ENCODE peak calls at places on chromosomes 13 and 19, in seven cellular contexts. I is fibroblast of mammary gland, C is Calu3, N is glutamatergic neuron, H is GM13977, K is choroid plexus epithelial cell, S is A549. W is an unnamed sample.

GRCh38 chr13:76854894-76855293 is 31.3 kb downstream of the KCTD12 start:
- DNase-seq in I (no peak), S (no peak), H (no peak), C (no peak), K (peak), N (no peak), W (no peak)

GRCh38 chr13:32178763-32179162 is 136.4 kb downstream of the ZAR1L start:
- DNase-seq in I (no peak), C (no peak), S (no peak), H (no peak), N (no peak), K (no peak), W (no peak)

GRCh38 chr13:31485651-31486051 is 253.7 kb upstream of the RXFP2 start:
- DNase-seq in S (no peak), N (no peak), K (peak), H (no peak), C (no peak), I (peak), W (no peak)

GRCh38 chr19:52155596-52156359 is 15.6 kb downstream of the ZNF836 start:
- DNase-seq in I (no peak), K (no peak), N (no peak), S (no peak), H (no peak), C (no peak), W (no peak)

GRCh38 chr13:35994131-35994966 is 136.8 kb downstream of the DCLK1 start:
- DNase-seq in N (no peak), K (peak), S (no peak), C (no peak), I (peak), H (no peak), W (no peak)

GRCh38 chr13:111485491-111486250 is 165.2 kb downstream of the TEX29 start:
- DNase-seq in N (no peak), S (no peak), I (no peak), H (no peak), C (no peak), K (no peak), W (peak)

GRCh38 chr19:5225486-5226345 is 114.9 kb downstream of the PTPRS start:
- DNase-seq in H (no peak), N (peak), I (no peak), C (peak), S (no peak), K (peak), W (no peak)

GRCh38 chr13:75481176-75482069 is 546 bp downstream of the TBC1D4 start:
- DNase-seq in K (no peak), I (no peak), C (peak), N (peak), S (peak), H (peak), W (peak)

GRCh38 chr13:69623973-69624372 is 483.7 kb upstream of the ATXN8OS start:
- DNase-seq in I (no peak), N (no peak), S (no peak), H (no peak), K (no peak), C (no peak), W (no peak)
- TF ChIP-seq CTCF in I (no peak), N (no peak), S (no peak), H (no peak), K (no peak), C (no peak), W (no peak)

DNA sequence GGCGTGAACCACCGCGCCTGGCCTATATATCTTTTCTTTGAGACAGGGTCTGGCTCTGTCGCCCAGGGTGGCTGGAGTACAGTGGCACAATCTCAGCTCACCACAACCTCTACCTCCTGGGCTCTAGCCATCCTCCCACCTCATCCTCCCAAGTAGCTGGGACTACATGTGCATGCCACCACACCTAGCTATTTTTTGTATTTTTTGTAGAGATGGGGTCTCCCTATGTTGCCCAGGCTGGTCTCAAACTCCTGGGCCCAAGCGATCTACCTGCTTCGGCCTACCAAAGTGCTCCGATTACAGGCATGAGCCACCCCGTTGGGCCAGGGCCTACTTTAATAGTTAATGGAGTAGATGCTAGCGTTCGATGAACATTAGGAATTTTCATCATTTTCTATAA is 3.4 kb downstream of the TNPO2 start:
- DNase-seq in K (no peak), H (no peak), C (no peak), I (no peak), N (no peak), S (no peak), W (no peak)
- TF ChIP-seq CTCF in K (no peak), H (no peak), C (no peak), I (no peak), N (no peak), S (no peak), W (no peak)

GRCh38 chr19:15453091-15453498 is 3.3 kb upstream of the WIZ start:
- DNase-seq in C (no peak), N (no peak), I (no peak), H (no peak), K (no peak), S (no peak), W (no peak)
- TF ChIP-seq CTCF in C (no peak), N (no peak), I (no peak), H (no peak), K (peak), S (no peak), W (peak)

DNA sequence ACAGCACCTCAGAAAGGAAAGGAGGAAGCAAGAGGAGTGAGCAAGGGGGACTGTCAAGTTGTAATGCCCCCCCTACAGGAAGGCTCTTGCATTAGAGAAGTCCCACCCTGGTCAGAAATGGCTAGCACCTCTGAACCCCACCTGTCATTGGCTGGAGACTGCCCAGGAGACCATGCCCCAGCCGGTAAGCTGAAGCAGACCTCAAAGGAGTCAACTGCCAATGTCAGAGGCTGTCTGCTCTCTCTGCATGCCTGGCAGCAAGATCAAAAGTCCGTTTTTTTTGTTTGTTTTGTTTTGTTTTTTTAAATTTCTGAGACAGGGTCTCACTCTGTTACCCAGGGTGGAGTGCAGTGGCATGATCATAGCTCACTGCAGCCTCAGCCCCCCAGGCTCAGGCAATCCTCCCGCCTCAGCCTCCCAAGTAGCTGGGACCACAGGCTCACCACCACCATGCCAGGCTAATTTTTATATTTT is 8.1 kb upstream of the BCL3 start:
- DNase-seq in C (no peak), H (no peak), S (peak), K (no peak), I (no peak), N (no peak), W (no peak)
- TF ChIP-seq CTCF in C (no peak), H (peak), S (no peak), K (peak), I (peak), N (no peak), W (no peak)

DNA sequence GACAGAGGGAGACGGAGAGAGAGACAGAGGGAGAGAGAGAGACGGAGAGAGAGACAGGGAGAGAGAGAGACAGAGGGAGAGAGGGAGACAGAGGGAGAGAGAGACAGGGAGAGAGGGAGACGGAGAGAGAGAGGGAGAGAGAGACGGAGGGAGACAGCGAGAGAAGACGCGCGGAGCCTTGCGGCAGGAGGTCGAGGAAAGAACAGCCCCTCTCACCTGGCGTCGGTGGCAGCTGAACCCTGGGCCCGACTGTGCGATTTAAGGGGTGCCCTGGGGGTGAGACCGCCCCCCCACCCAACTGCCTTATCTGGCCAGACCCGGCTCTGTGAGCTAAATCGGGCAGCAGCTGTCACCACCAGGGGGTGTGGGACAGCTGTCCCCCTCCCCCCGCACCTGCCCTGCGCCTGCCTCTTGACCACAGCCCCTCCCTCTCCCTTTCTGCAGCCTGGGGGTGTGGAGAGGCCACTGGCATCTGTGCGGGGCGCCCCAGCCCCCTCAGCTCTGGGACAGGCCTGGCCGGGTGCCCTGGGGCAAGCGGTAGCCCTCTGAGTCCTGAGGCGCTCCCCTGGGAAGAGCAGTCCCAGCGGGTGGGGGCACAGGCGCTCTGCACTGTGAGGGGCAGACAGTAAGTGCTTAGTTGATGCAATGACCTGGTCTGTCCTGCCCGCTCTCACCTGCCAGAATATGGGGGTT is 10.8 kb downstream of the JOSD2 start:
- DNase-seq in I (no peak), K (no peak), N (peak), H (peak), S (peak), C (peak), W (no peak)
- TF ChIP-seq CTCF in I (no peak), K (peak), N (no peak), H (peak), S (peak), C (peak), W (peak)

DNA sequence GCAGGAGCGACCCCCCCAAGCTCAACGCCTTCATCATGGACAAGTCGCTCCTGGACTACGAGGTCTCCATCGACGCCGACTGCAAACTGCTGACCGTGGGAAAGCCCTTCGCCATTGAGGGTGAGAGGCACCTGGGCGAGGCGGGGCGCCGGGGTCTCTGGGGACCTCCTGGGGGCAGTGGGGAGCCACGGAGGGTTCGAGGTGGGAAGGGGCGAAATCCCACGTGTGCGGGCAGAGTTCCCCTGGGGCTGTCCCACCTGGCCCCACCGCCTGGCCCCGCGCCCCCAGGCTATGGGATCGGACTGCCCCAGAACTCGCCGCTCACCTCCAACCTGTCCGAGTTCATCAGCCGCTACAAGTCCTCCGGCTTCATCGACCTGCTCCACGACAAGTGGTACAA is 7.6 kb downstream of the GRIN3B start:
- DNase-seq in K (no peak), I (no peak), C (no peak), S (no peak), H (no peak), N (peak), W (no peak)
- TF ChIP-seq CTCF in K (no peak), I (no peak), C (no peak), S (no peak), H (no peak), N (no peak), W (no peak)

GRCh38 chr19:45133661-45134060 is 27.1 kb downstream of the NKPD1 start:
- DNase-seq in S (no peak), K (no peak), C (no peak), N (no peak), I (no peak), H (no peak), W (no peak)

GRCh38 chr19:45130236-45130635 is 30.5 kb downstream of the NKPD1 start:
- DNase-seq in N (no peak), H (no peak), I (no peak), C (no peak), K (no peak), S (no peak), W (no peak)

GRCh38 chr19:45128109-45128508 is 32.7 kb downstream of the NKPD1 start:
- DNase-seq in K (no peak), I (no peak), S (no peak), C (no peak), N (no peak), H (no peak), W (no peak)

GRCh38 chr19:45128806-45129205 is 32.0 kb downstream of the NKPD1 start:
- DNase-seq in C (no peak), K (no peak), N (no peak), S (no peak), H (no peak), I (no peak), W (no peak)

DNA sequence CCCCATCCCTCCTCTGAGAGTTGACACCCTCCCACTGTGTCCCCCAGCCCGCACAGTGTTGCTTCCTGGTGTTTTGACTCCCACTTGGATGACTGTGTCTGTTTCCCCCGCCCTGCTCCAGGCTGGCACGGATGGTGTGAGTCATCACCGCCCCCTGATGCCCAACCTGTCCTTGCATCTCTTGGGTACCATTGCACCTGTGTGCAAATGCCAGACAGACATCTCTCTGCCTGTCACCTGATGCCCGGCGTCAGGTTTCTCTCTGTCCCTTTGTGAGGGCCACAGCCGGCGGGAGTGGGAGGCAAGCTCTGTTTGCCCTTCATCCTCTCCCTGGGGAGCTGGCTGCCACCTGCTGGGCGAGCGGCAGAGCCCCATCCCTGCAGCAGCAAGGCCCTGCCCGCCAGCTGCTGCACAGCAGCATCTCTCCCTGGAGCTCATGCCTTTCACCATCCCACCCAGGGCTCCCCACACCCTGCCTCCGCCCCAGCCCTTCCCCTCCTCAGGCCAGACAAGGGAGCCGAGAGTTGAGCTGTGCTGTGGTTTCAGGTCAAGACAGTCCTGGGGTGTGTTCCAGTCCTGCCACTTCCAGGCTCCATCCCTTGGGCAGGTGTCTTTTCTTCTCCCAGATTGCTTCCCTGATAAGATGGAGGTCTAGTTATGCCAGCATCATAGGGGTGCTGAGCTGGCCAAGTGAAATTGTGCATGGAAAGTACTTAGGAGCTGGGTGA is 29.7 kb downstream of the NKPD1 start:
- DNase-seq in C (peak), K (peak), S (peak), H (no peak), I (no peak), N (no peak), W (no peak)
- TF ChIP-seq CTCF in C (peak), K (peak), S (peak), H (peak), I (no peak), N (no peak), W (peak)

GRCh38 chr19:722553-723101 is 13.9 kb downstream of the PALM start:
- DNase-seq in S (no peak), C (no peak), H (peak), N (no peak), I (no peak), K (no peak), W (no peak)

GRCh38 chr19:720691-721160 is 12.0 kb downstream of the PALM start:
- DNase-seq in H (no peak), K (no peak), I (no peak), S (no peak), N (peak), C (no peak), W (no peak)

GRCh38 chr19:719636-720377 is 11.1 kb downstream of the PALM start:
- DNase-seq in H (no peak), K (no peak), I (no peak), S (no peak), C (no peak), N (peak), W (no peak)

GRCh38 chr19:718251-719024 is 9.7 kb downstream of the PALM start:
- DNase-seq in N (no peak), S (no peak), K (no peak), H (no peak), I (no peak), C (no peak), W (no peak)

DNA sequence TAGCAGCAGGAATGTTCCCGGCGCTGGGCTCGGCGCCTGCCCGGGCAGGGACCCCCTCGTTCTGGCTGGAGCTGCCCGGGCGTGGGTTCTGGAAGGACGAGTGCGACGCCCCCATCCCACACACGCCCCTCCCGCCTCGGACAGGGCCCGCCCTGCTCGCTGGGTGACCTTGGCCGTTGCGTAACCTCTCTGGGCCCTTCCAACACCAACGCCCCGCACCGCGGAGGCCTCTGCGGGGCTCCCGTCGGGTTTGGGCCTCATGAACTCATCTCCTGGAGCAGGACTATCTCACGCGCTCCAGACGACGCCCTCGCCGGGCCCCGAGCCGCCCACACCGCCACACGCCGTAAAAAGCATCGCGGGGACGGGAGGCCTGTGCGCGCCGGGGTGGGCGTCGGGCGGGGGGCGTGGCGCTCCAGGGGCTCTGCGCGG is 10.4 kb downstream of the PALM start:
- DNase-seq in K (peak), I (peak), H (no peak), N (no peak), S (no peak), C (no peak), W (no peak)
- TF ChIP-seq CTCF in K (no peak), I (no peak), H (no peak), N (no peak), S (no peak), C (no peak), W (no peak)

GRCh38 chr19:2602391-2603181 is 99.9 kb downstream of the GNG7 start:
- DNase-seq in N (peak), C (peak), I (peak), S (no peak), H (no peak), K (peak), W (no peak)
- TF ChIP-seq CTCF in N (no peak), C (no peak), I (no peak), S (no peak), H (no peak), K (no peak), W (no peak)

W was measured in type B pancreatic cell.